ENCODE peak calls at places on chromosomes 12 and 14, in eight cellular contexts. One of them, this sample, is unnamed.

GRCh38 chr12:91766454-91766853 is 379.2 kb downstream of the BTG1 start:
- DNase-seq in foreskin fibroblast: peak; percentile 14
- DNase-seq in amniotic stem cell: no peak
- DNase-seq in DMS153: no peak
- DNase-seq in omental fat pad: no peak
- DNase-seq in posterior vena cava: no peak
- DNase-seq in NCI-H1092: no peak
- DNase-seq in cardiac muscle cell: no peak
- DNase-seq in this sample: no peak

GRCh38 chr12:114275937-114276785 is 129.8 kb downstream of the TBX5 start:
- DNase-seq in foreskin fibroblast: peak; percentile 12
- DNase-seq in amniotic stem cell: no peak
- DNase-seq in DMS153: no peak
- DNase-seq in omental fat pad: no peak
- DNase-seq in posterior vena cava: no peak
- DNase-seq in NCI-H1092: no peak
- DNase-seq in cardiac muscle cell: peak; percentile 29
- DNase-seq in this sample: no peak

GRCh38 chr14:97177016-97177415 is 379.8 kb downstream of the VRK1 start:
- DNase-seq in foreskin fibroblast: no peak
- DNase-seq in amniotic stem cell: no peak
- DNase-seq in DMS153: no peak
- DNase-seq in omental fat pad: no peak
- DNase-seq in posterior vena cava: no peak
- DNase-seq in NCI-H1092: peak; percentile 18
- DNase-seq in cardiac muscle cell: no peak
- DNase-seq in this sample: peak; percentile 36

GRCh38 chr14:90545966-90546751 is 149.3 kb downstream of the CALM1 start:
- DNase-seq in foreskin fibroblast: no peak
- DNase-seq in amniotic stem cell: no peak
- DNase-seq in DMS153: no peak
- DNase-seq in omental fat pad: no peak
- DNase-seq in posterior vena cava: peak; percentile 63
- DNase-seq in NCI-H1092: no peak
- DNase-seq in cardiac muscle cell: no peak
- DNase-seq in this sample: no peak

GRCh38 chr12:51240971-51241370 is 2.3 kb downstream of the DAZAP2 start:
- DNase-seq in foreskin fibroblast: peak; percentile 73
- DNase-seq in amniotic stem cell: no peak
- DNase-seq in DMS153: no peak
- DNase-seq in omental fat pad: no peak
- DNase-seq in posterior vena cava: no peak
- DNase-seq in NCI-H1092: no peak
- DNase-seq in cardiac muscle cell: no peak
- DNase-seq in this sample: no peak

GRCh38 chr12:65122661-65123060 is 1.6 kb upstream of the WIF1 start:
- DNase-seq in foreskin fibroblast: peak; percentile 18
- DNase-seq in amniotic stem cell: no peak
- DNase-seq in DMS153: peak; percentile 47
- DNase-seq in omental fat pad: no peak
- DNase-seq in posterior vena cava: no peak
- DNase-seq in NCI-H1092: no peak
- DNase-seq in cardiac muscle cell: no peak
- DNase-seq in this sample: no peak

GRCh38 chr12:116136340-116136739 is 141.2 kb downstream of the MED13L start:
- DNase-seq in foreskin fibroblast: peak; percentile 60
- DNase-seq in amniotic stem cell: no peak
- DNase-seq in DMS153: no peak
- DNase-seq in omental fat pad: no peak
- DNase-seq in posterior vena cava: no peak
- DNase-seq in NCI-H1092: no peak
- DNase-seq in cardiac muscle cell: peak; percentile 69
- DNase-seq in this sample: no peak

GRCh38 chr12:49043856-49044258 is 16.7 kb downstream of the KMT2D start:
- DNase-seq in foreskin fibroblast: peak; percentile 68
- DNase-seq in amniotic stem cell: no peak
- DNase-seq in DMS153: peak; percentile 1
- DNase-seq in omental fat pad: peak; percentile 44
- DNase-seq in posterior vena cava: peak; percentile 90
- DNase-seq in NCI-H1092: peak; percentile 10
- DNase-seq in cardiac muscle cell: peak; percentile 62
- DNase-seq in this sample: peak; percentile 58

GRCh38 chr14:77023001-77023996 is 5.2 kb downstream of the IRF2BPL start:
- DNase-seq in foreskin fibroblast: peak; percentile 70
- DNase-seq in amniotic stem cell: no peak
- DNase-seq in DMS153: peak; percentile 70
- DNase-seq in omental fat pad: no peak
- DNase-seq in posterior vena cava: no peak
- DNase-seq in NCI-H1092: no peak
- DNase-seq in cardiac muscle cell: peak; percentile 70
- DNase-seq in this sample: no peak

GRCh38 chr12:124387510-124387855 is 92.6 kb downstream of the RFLNA start:
- DNase-seq in foreskin fibroblast: no peak
- DNase-seq in amniotic stem cell: no peak
- DNase-seq in DMS153: no peak
- DNase-seq in omental fat pad: no peak
- DNase-seq in posterior vena cava: no peak
- DNase-seq in NCI-H1092: no peak
- DNase-seq in cardiac muscle cell: no peak
- DNase-seq in this sample: no peak

GRCh38 chr12:96501139-96501741 is 11.9 kb downstream of the CFAP54 start:
- DNase-seq in foreskin fibroblast: peak; percentile 63
- DNase-seq in amniotic stem cell: no peak
- DNase-seq in DMS153: peak; percentile 45
- DNase-seq in omental fat pad: no peak
- DNase-seq in posterior vena cava: no peak
- DNase-seq in NCI-H1092: no peak
- DNase-seq in cardiac muscle cell: peak; percentile 84
- DNase-seq in this sample: peak; percentile 85

This sample was measured in MM.1S.